ENCODE peak calls at places on chromosomes 4 and X, in four cellular contexts. One of them, this sample, is unnamed.

GRCh38 chr4:24607338-24607737 is 23.0 kb upstream of the DHX15 start:
- DNase-seq in HepG2: no peak
- DNase-seq in GM12878: no peak
- DNase-seq in K562: no peak
- DNase-seq in this sample: no peak

GRCh38 chr4:124710253-124710849 is 2.2 kb downstream of the ANKRD50 start:
- DNase-seq in HepG2: no peak
- DNase-seq in GM12878: no peak
- DNase-seq in K562: no peak
- DNase-seq in this sample: peak

GRCh38 chr4:77021614-77022089 is 54.1 kb downstream of the CCNI start:
- DNase-seq in GM12878: no peak
- DNase-seq in K562: no peak
- DNase-seq in HepG2: no peak
- DNase-seq in this sample: no peak

GRCh38 chrX:115690554-115691216 is 129.7 kb downstream of the PLS3 start:
- DNase-seq in GM12878: peak
- DNase-seq in K562: peak
- DNase-seq in HepG2: peak
- DNase-seq in this sample: peak

GRCh38 chr4:40576651-40577480 is 52.8 kb downstream of the RBM47 start:
- DNase-seq in HepG2: peak
- DNase-seq in K562: peak
- DNase-seq in GM12878: peak
- DNase-seq in this sample: no peak

GRCh38 chr4:38868055-38868965 is 704 bp downstream of the FAM114A1 start:
- DNase-seq in GM12878: no peak
- DNase-seq in HepG2: no peak
- DNase-seq in K562: no peak
- DNase-seq in this sample: no peak

GRCh38 chr4:6493668-6494304 is 21.4 kb upstream of the PPP2R2C start:
- DNase-seq in HepG2: no peak
- DNase-seq in GM12878: no peak
- DNase-seq in K562: no peak
- DNase-seq in this sample: no peak

GRCh38 chrX:47191331-47191730 is 2.3 kb upstream of the UBA1 start:
- DNase-seq in HepG2: no peak
- DNase-seq in GM12878: no peak
- DNase-seq in K562: no peak
- DNase-seq in this sample: no peak

GRCh38 chrX:39309018-39309620 is 507.9 kb downstream of the MID1IP1 start:
- DNase-seq in K562: no peak
- DNase-seq in GM12878: no peak
- DNase-seq in HepG2: no peak
- DNase-seq in this sample: no peak

GRCh38 chr4:167025651-167026050 is 208.6 kb downstream of the SPOCK3 start:
- DNase-seq in GM12878: no peak
- DNase-seq in K562: no peak
- DNase-seq in HepG2: peak
- DNase-seq in this sample: no peak

GRCh38 chr4:25792200-25792791 is 70.5 kb downstream of the SEL1L3 start:
- DNase-seq in HepG2: peak
- DNase-seq in K562: peak
- DNase-seq in GM12878: no peak
- DNase-seq in this sample: peak

GRCh38 chrX:153521034-153521433 is 3.6 kb downstream of the ATP2B3 start:
- DNase-seq in GM12878: no peak
- DNase-seq in K562: no peak
- DNase-seq in HepG2: no peak
- DNase-seq in this sample: no peak

GRCh38 chrX:23844502-23845138 is 61.6 kb downstream of the SAT1 start:
- DNase-seq in HepG2: peak
- DNase-seq in K562: peak
- DNase-seq in GM12878: no peak
- DNase-seq in this sample: no peak

GRCh38 chr4:124118061-124118460 is 594.5 kb downstream of the ANKRD50 start:
- DNase-seq in GM12878: no peak
- DNase-seq in K562: no peak
- DNase-seq in HepG2: no peak
- DNase-seq in this sample: no peak

GRCh38 chrX:52363247-52363883 is 5.5 kb upstream of the XAGE2 start:
- DNase-seq in HepG2: no peak
- DNase-seq in GM12878: no peak
- DNase-seq in K562: peak
- DNase-seq in this sample: peak

GRCh38 chr4:177229331-177229730 is 80.3 kb upstream of the NEIL3 start:
- DNase-seq in K562: no peak
- DNase-seq in GM12878: no peak
- DNase-seq in HepG2: no peak
- DNase-seq in this sample: no peak

GRCh38 chr4:14532436-14532835 is 469.8 kb upstream of the CPEB2 start:
- DNase-seq in HepG2: no peak
- DNase-seq in GM12878: no peak
- DNase-seq in K562: no peak
- DNase-seq in this sample: no peak

GRCh38 chrX:40146471-40147398 is 49.0 kb upstream of the BCOR start:
- DNase-seq in GM12878: no peak
- DNase-seq in K562: no peak
- DNase-seq in HepG2: no peak
- DNase-seq in this sample: no peak

GRCh38 chrX:103376118-103376978 is at the start of gene BEX3:
- DNase-seq in GM12878: no peak
- DNase-seq in K562: no peak
- DNase-seq in HepG2: peak
- DNase-seq in this sample: peak

GRCh38 chr4:3418029-3418762 is 23.6 kb upstream of the HGFAC start:
- DNase-seq in K562: peak
- DNase-seq in HepG2: no peak
- DNase-seq in GM12878: no peak
- DNase-seq in this sample: peak

GRCh38 chrX:30791296-30792278 is 97.5 kb downstream of the TAB3 start:
- DNase-seq in HepG2: no peak
- DNase-seq in GM12878: no peak
- DNase-seq in K562: no peak
- DNase-seq in this sample: no peak

GRCh38 chrX:56728321-56728720 is 722 bp upstream of the NBDY start:
- DNase-seq in HepG2: no peak
- DNase-seq in K562: no peak
- DNase-seq in GM12878: no peak
- DNase-seq in this sample: no peak

GRCh38 chr4:52376107-52376704 is 282.9 kb downstream of the USP46 start:
- DNase-seq in K562: peak
- DNase-seq in HepG2: peak
- DNase-seq in GM12878: no peak
- DNase-seq in this sample: peak

GRCh38 chr4:77821775-77822174 is 2.6 kb upstream of the CNOT6L start:
- DNase-seq in K562: no peak
- DNase-seq in GM12878: no peak
- DNase-seq in HepG2: no peak
- DNase-seq in this sample: no peak

GRCh38 chr4:1464581-1465171 is 58.4 kb upstream of the NKX1-1 start:
- DNase-seq in GM12878: no peak
- DNase-seq in HepG2: no peak
- DNase-seq in K562: no peak
- DNase-seq in this sample: no peak

GRCh38 chr4:142473218-142473959 is 372.7 kb downstream of the INPP4B start:
- DNase-seq in HepG2: no peak
- DNase-seq in K562: no peak
- DNase-seq in GM12878: no peak
- DNase-seq in this sample: no peak

GRCh38 chr4:7361256-7361655 is 73.5 kb downstream of the PSAPL1 start:
- DNase-seq in K562: no peak
- DNase-seq in HepG2: no peak
- DNase-seq in GM12878: no peak
- DNase-seq in this sample: no peak

GRCh38 chr4:24582235-24582863 is 2.0 kb downstream of the DHX15 start:
- DNase-seq in K562: peak
- DNase-seq in GM12878: no peak
- DNase-seq in HepG2: no peak
- DNase-seq in this sample: no peak

GRCh38 chrX:24245201-24245600 is 68.7 kb downstream of the SUPT20HL2 start:
- DNase-seq in K562: no peak
- DNase-seq in GM12878: no peak
- DNase-seq in HepG2: no peak
- DNase-seq in this sample: no peak

GRCh38 chrX:133307637-133308485 is 89.7 kb upstream of the TFDP3 start:
- DNase-seq in HepG2: no peak
- DNase-seq in K562: peak
- DNase-seq in GM12878: no peak
- DNase-seq in this sample: no peak

GRCh38 chrX:2320580-2321327 is 180.0 kb downstream of the DHRSX start:
- DNase-seq in GM12878: no peak
- DNase-seq in HepG2: peak
- DNase-seq in K562: no peak
- DNase-seq in this sample: no peak

GRCh38 chr4:93764647-93765246 is 63.8 kb upstream of the ATOH1 start:
- DNase-seq in HepG2: peak
- DNase-seq in GM12878: no peak
- DNase-seq in K562: peak
- DNase-seq in this sample: peak

GRCh38 chr4:57098415-57098814 is 11.8 kb downstream of the IGFBP7 start:
- DNase-seq in K562: no peak
- DNase-seq in HepG2: no peak
- DNase-seq in GM12878: no peak
- DNase-seq in this sample: no peak

GRCh38 chr4:88138561-88138960 is 19.9 kb downstream of the ABCG2 start:
- DNase-seq in K562: no peak
- DNase-seq in HepG2: no peak
- DNase-seq in GM12878: no peak
- DNase-seq in this sample: no peak
- TF ChIP-seq SP1 in K562: no peak
- TF ChIP-seq SP1 in HepG2: no peak
- TF ChIP-seq SP1 in GM12878: no peak
- TF ChIP-seq SP1 in this sample: no peak

GRCh38 chr4:122702939-122703338 is 29.6 kb upstream of the BBS12 start:
- DNase-seq in HepG2: no peak
- DNase-seq in K562: no peak
- DNase-seq in GM12878: no peak
- DNase-seq in this sample: no peak
- TF ChIP-seq FOXM1 in HepG2: no peak
- TF ChIP-seq FOXM1 in K562: no peak
- TF ChIP-seq FOXM1 in GM12878: no peak
- TF ChIP-seq FOXM1 in this sample: no peak

GRCh38 chr4:106104276-106104675 is 209.0 kb downstream of the NPNT start:
- DNase-seq in K562: no peak
- DNase-seq in GM12878: no peak
- DNase-seq in HepG2: no peak
- DNase-seq in this sample: no peak
- TF ChIP-seq TARDBP in K562: no peak
- TF ChIP-seq TARDBP in GM12878: no peak
- TF ChIP-seq TARDBP in HepG2: no peak
- TF ChIP-seq TARDBP in this sample: no peak

DNA sequence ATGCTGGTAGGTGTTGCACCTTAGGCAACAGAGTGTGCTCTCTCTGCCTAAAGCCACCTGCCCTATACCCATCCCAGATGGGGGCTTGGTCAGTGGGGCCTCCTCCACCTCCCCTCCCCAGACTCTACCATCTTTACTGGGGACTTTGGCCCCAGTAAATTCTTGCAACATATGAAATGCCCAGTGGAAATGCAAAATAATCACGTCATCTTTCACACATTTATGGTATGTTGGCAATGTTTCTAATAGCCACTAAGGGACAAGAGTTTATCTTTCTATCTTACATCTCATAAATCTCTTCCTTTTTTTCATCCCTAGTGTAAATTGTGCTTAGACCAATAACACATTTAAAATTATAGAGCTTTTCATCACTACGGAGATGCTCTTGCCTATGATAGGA is 103.0 kb upstream of the MAML3 start:
- DNase-seq in K562: no peak
- DNase-seq in HepG2: peak
- DNase-seq in GM12878: no peak
- DNase-seq in this sample: no peak
- TF ChIP-seq SP1 in K562: no peak
- TF ChIP-seq SP1 in HepG2: no peak
- TF ChIP-seq SP1 in GM12878: no peak
- TF ChIP-seq SP1 in this sample: no peak

This sample was measured in HEK293T.